ENCODE peak calls at places on chromosomes 13 and 19, in five cellular contexts. U, F, Y, O and Z are unnamed samples.

GRCh38 chr19:50842130-50842529 is 8.8 kb upstream of the KLK15 start:
- DNase-seq in F (no peak), O (no peak), Y (no peak), U (no peak), Z (no peak)

GRCh38 chr13:114269281-114269770 is 12.1 kb upstream of the UPF3A start:
- DNase-seq in U (no peak), O (no peak), Y (no peak), F (no peak), Z (no peak)

GRCh38 chr19:44948763-44949374 is 3.0 kb downstream of the APOC2 start:
- DNase-seq in U (no peak), F (peak; percentile 34), Y (no peak), O (no peak), Z (no peak)

GRCh38 chr19:45578861-45579260 is 5.7 kb downstream of the OPA3 start:
- DNase-seq in O (no peak), Y (no peak), F (no peak), U (no peak), Z (no peak)

GRCh38 chr19:31334101-31334848 is 15.0 kb downstream of the TSHZ3 start:
- DNase-seq in F (peak; percentile 86), O (no peak), U (peak; percentile 61), Y (no peak), Z (no peak)

GRCh38 chr13:51287758-51288157 is 51.7 kb upstream of the SERPINE3 start:
- DNase-seq in U (no peak), F (no peak), O (no peak), Y (no peak), Z (no peak)

GRCh38 chr19:53157601-53158000 is 1.3 kb downstream of the ZNF347 start:
- DNase-seq in F (peak; percentile 21), Y (peak; percentile 24), O (no peak), U (peak; percentile 41), Z (peak; percentile 9)

GRCh38 chr13:43085545-43085944 is 62.2 kb downstream of the DNAJC15 start:
- DNase-seq in F (peak; percentile 76), U (peak; percentile 44), O (no peak), Y (no peak), Z (no peak)

GRCh38 chr19:19480688-19481087 is 34.7 kb downstream of the TSSK6 start:
- DNase-seq in U (no peak), O (no peak), Y (no peak), F (no peak), Z (no peak)

GRCh38 chr19:54128796-54129616 is 8.6 kb upstream of the CNOT3 start:
- DNase-seq in F (no peak), U (no peak), Y (no peak), O (no peak), Z (no peak)

GRCh38 chr13:76925115-76925514 is 23.2 kb upstream of the ACOD1 start:
- DNase-seq in O (no peak), Y (no peak), U (no peak), F (no peak), Z (no peak)

GRCh38 chr13:28492527-28493367 is 2.2 kb downstream of the FLT1 start:
- DNase-seq in O (peak; percentile 70), F (no peak), Y (no peak), U (peak; percentile 79), Z (no peak)

GRCh38 chr19:536881-537404 is 5.4 kb downstream of the CDC34 start:
- DNase-seq in F (no peak), Y (no peak), O (no peak), U (no peak), Z (no peak)

GRCh38 chr13:100059827-100060226 is 29.1 kb upstream of the PCCA start:
- DNase-seq in Y (no peak), U (no peak), F (no peak), O (no peak), Z (no peak)

GRCh38 chr13:103299079-103299478 is 232.9 kb upstream of the SLC10A2 start:
- DNase-seq in Y (no peak), U (no peak), O (no peak), F (no peak), Z (no peak)

GRCh38 chr19:56958428-56958827 is 117.9 kb upstream of the PEG3 start:
- DNase-seq in F (no peak), Y (no peak), O (no peak), U (no peak), Z (no peak)

GRCh38 chr19:9362905-9363304 is at the start of gene ZNF177:
- DNase-seq in O (no peak), U (peak; percentile 8), F (peak; percentile 4), Y (no peak), Z (no peak)